ENCODE peak calls at places on chromosomes 13 and 19, in eight cellular contexts. One of them, this sample, is unnamed.

GRCh38 chr13:30615851-30616311 is 1.8 kb upstream of the USPL1 start:
- DNase-seq in BE2C: no peak
- DNase-seq in NCI-H1436: no peak
- DNase-seq in stimulated activated CD4-positive, alpha-beta T cell treated with anti-CD3 and anti-CD28 coated beads, Interleukin-12 subunit alpha, Interleukin-12 subunit beta, amount 100 ng/mL, for 4 hours: no peak
- DNase-seq in activated CD4-positive, CD25-positive, alpha-beta regulatory T cell treated with anti-CD3 and anti-CD28 coated beads, Interleukin-2, amount 50 U/mL, for 16 hours: no peak
- DNase-seq in small intestine: peak
- DNase-seq in fibroblast of mammary gland: peak
- DNase-seq in gastrocnemius medialis: no peak
- DNase-seq in this sample: no peak

GRCh38 chr19:17107546-17108452 is 32.2 kb downstream of the MYO9B start:
- DNase-seq in BE2C: peak
- DNase-seq in NCI-H1436: no peak
- DNase-seq in stimulated activated CD4-positive, alpha-beta T cell treated with anti-CD3 and anti-CD28 coated beads, Interleukin-12 subunit alpha, Interleukin-12 subunit beta, amount 100 ng/mL, for 4 hours: no peak
- DNase-seq in activated CD4-positive, CD25-positive, alpha-beta regulatory T cell treated with anti-CD3 and anti-CD28 coated beads, Interleukin-2, amount 50 U/mL, for 16 hours: no peak
- DNase-seq in small intestine: no peak
- DNase-seq in fibroblast of mammary gland: peak
- DNase-seq in gastrocnemius medialis: peak
- DNase-seq in this sample: no peak

GRCh38 chr19:53549354-53549753 is 11.4 kb downstream of the ZNF331 start:
- DNase-seq in BE2C: no peak
- DNase-seq in NCI-H1436: no peak
- DNase-seq in stimulated activated CD4-positive, alpha-beta T cell treated with anti-CD3 and anti-CD28 coated beads, Interleukin-12 subunit alpha, Interleukin-12 subunit beta, amount 100 ng/mL, for 4 hours: no peak
- DNase-seq in activated CD4-positive, CD25-positive, alpha-beta regulatory T cell treated with anti-CD3 and anti-CD28 coated beads, Interleukin-2, amount 50 U/mL, for 16 hours: no peak
- DNase-seq in small intestine: no peak
- DNase-seq in fibroblast of mammary gland: peak
- DNase-seq in gastrocnemius medialis: no peak
- DNase-seq in this sample: no peak

GRCh38 chr13:32695602-32696250 is 109.5 kb downstream of the PDS5B start:
- DNase-seq in BE2C: no peak
- DNase-seq in NCI-H1436: no peak
- DNase-seq in stimulated activated CD4-positive, alpha-beta T cell treated with anti-CD3 and anti-CD28 coated beads, Interleukin-12 subunit alpha, Interleukin-12 subunit beta, amount 100 ng/mL, for 4 hours: no peak
- DNase-seq in activated CD4-positive, CD25-positive, alpha-beta regulatory T cell treated with anti-CD3 and anti-CD28 coated beads, Interleukin-2, amount 50 U/mL, for 16 hours: no peak
- DNase-seq in small intestine: no peak
- DNase-seq in fibroblast of mammary gland: no peak
- DNase-seq in gastrocnemius medialis: no peak
- DNase-seq in this sample: no peak

GRCh38 chr13:26468203-26468602 is 89.3 kb upstream of the WASF3 start:
- DNase-seq in BE2C: no peak
- DNase-seq in NCI-H1436: no peak
- DNase-seq in stimulated activated CD4-positive, alpha-beta T cell treated with anti-CD3 and anti-CD28 coated beads, Interleukin-12 subunit alpha, Interleukin-12 subunit beta, amount 100 ng/mL, for 4 hours: no peak
- DNase-seq in activated CD4-positive, CD25-positive, alpha-beta regulatory T cell treated with anti-CD3 and anti-CD28 coated beads, Interleukin-2, amount 50 U/mL, for 16 hours: no peak
- DNase-seq in small intestine: no peak
- DNase-seq in fibroblast of mammary gland: no peak
- DNase-seq in gastrocnemius medialis: no peak
- DNase-seq in this sample: no peak

GRCh38 chr19:16296713-16297112 is 27.9 kb upstream of the KLF2 start:
- DNase-seq in BE2C: no peak
- DNase-seq in NCI-H1436: no peak
- DNase-seq in stimulated activated CD4-positive, alpha-beta T cell treated with anti-CD3 and anti-CD28 coated beads, Interleukin-12 subunit alpha, Interleukin-12 subunit beta, amount 100 ng/mL, for 4 hours: no peak
- DNase-seq in activated CD4-positive, CD25-positive, alpha-beta regulatory T cell treated with anti-CD3 and anti-CD28 coated beads, Interleukin-2, amount 50 U/mL, for 16 hours: no peak
- DNase-seq in small intestine: peak
- DNase-seq in fibroblast of mammary gland: no peak
- DNase-seq in gastrocnemius medialis: peak
- DNase-seq in this sample: no peak

GRCh38 chr19:3268763-3269162 is 44.3 kb downstream of the CELF5 start:
- DNase-seq in BE2C: no peak
- DNase-seq in NCI-H1436: no peak
- DNase-seq in stimulated activated CD4-positive, alpha-beta T cell treated with anti-CD3 and anti-CD28 coated beads, Interleukin-12 subunit alpha, Interleukin-12 subunit beta, amount 100 ng/mL, for 4 hours: no peak
- DNase-seq in activated CD4-positive, CD25-positive, alpha-beta regulatory T cell treated with anti-CD3 and anti-CD28 coated beads, Interleukin-2, amount 50 U/mL, for 16 hours: no peak
- DNase-seq in small intestine: no peak
- DNase-seq in fibroblast of mammary gland: no peak
- DNase-seq in gastrocnemius medialis: no peak
- DNase-seq in this sample: no peak

GRCh38 chr19:41641879-41642485 is 15.1 kb upstream of the CEACAM4 start:
- DNase-seq in BE2C: peak
- DNase-seq in NCI-H1436: peak
- DNase-seq in stimulated activated CD4-positive, alpha-beta T cell treated with anti-CD3 and anti-CD28 coated beads, Interleukin-12 subunit alpha, Interleukin-12 subunit beta, amount 100 ng/mL, for 4 hours: peak
- DNase-seq in activated CD4-positive, CD25-positive, alpha-beta regulatory T cell treated with anti-CD3 and anti-CD28 coated beads, Interleukin-2, amount 50 U/mL, for 16 hours: peak
- DNase-seq in small intestine: peak
- DNase-seq in fibroblast of mammary gland: peak
- DNase-seq in gastrocnemius medialis: no peak
- DNase-seq in this sample: peak

GRCh38 chr19:8640402-8641004 is 10.1 kb downstream of the NFILZ start:
- DNase-seq in BE2C: no peak
- DNase-seq in NCI-H1436: no peak
- DNase-seq in stimulated activated CD4-positive, alpha-beta T cell treated with anti-CD3 and anti-CD28 coated beads, Interleukin-12 subunit alpha, Interleukin-12 subunit beta, amount 100 ng/mL, for 4 hours: no peak
- DNase-seq in activated CD4-positive, CD25-positive, alpha-beta regulatory T cell treated with anti-CD3 and anti-CD28 coated beads, Interleukin-2, amount 50 U/mL, for 16 hours: no peak
- DNase-seq in small intestine: peak
- DNase-seq in fibroblast of mammary gland: no peak
- DNase-seq in gastrocnemius medialis: peak
- DNase-seq in this sample: no peak

GRCh38 chr13:93889430-93889829 is 590.1 kb downstream of the DCT start:
- DNase-seq in BE2C: no peak
- DNase-seq in NCI-H1436: no peak
- DNase-seq in stimulated activated CD4-positive, alpha-beta T cell treated with anti-CD3 and anti-CD28 coated beads, Interleukin-12 subunit alpha, Interleukin-12 subunit beta, amount 100 ng/mL, for 4 hours: no peak
- DNase-seq in activated CD4-positive, CD25-positive, alpha-beta regulatory T cell treated with anti-CD3 and anti-CD28 coated beads, Interleukin-2, amount 50 U/mL, for 16 hours: no peak
- DNase-seq in small intestine: no peak
- DNase-seq in fibroblast of mammary gland: no peak
- DNase-seq in gastrocnemius medialis: no peak
- DNase-seq in this sample: no peak

GRCh38 chr13:69737129-69737935 is 370.3 kb upstream of the ATXN8OS start:
- DNase-seq in BE2C: peak
- DNase-seq in NCI-H1436: no peak
- DNase-seq in stimulated activated CD4-positive, alpha-beta T cell treated with anti-CD3 and anti-CD28 coated beads, Interleukin-12 subunit alpha, Interleukin-12 subunit beta, amount 100 ng/mL, for 4 hours: no peak
- DNase-seq in activated CD4-positive, CD25-positive, alpha-beta regulatory T cell treated with anti-CD3 and anti-CD28 coated beads, Interleukin-2, amount 50 U/mL, for 16 hours: no peak
- DNase-seq in small intestine: no peak
- DNase-seq in fibroblast of mammary gland: no peak
- DNase-seq in gastrocnemius medialis: no peak
- DNase-seq in this sample: no peak

GRCh38 chr19:17441241-17442135 is 7.0 kb downstream of the TMEM221 start:
- DNase-seq in BE2C: peak
- DNase-seq in NCI-H1436: no peak
- DNase-seq in stimulated activated CD4-positive, alpha-beta T cell treated with anti-CD3 and anti-CD28 coated beads, Interleukin-12 subunit alpha, Interleukin-12 subunit beta, amount 100 ng/mL, for 4 hours: no peak
- DNase-seq in activated CD4-positive, CD25-positive, alpha-beta regulatory T cell treated with anti-CD3 and anti-CD28 coated beads, Interleukin-2, amount 50 U/mL, for 16 hours: no peak
- DNase-seq in small intestine: no peak
- DNase-seq in fibroblast of mammary gland: peak
- DNase-seq in gastrocnemius medialis: no peak
- DNase-seq in this sample: no peak

GRCh38 chr19:5052945-5053485 is 84.1 kb downstream of the KDM4B start:
- DNase-seq in BE2C: no peak
- DNase-seq in NCI-H1436: no peak
- DNase-seq in stimulated activated CD4-positive, alpha-beta T cell treated with anti-CD3 and anti-CD28 coated beads, Interleukin-12 subunit alpha, Interleukin-12 subunit beta, amount 100 ng/mL, for 4 hours: no peak
- DNase-seq in activated CD4-positive, CD25-positive, alpha-beta regulatory T cell treated with anti-CD3 and anti-CD28 coated beads, Interleukin-2, amount 50 U/mL, for 16 hours: no peak
- DNase-seq in small intestine: no peak
- DNase-seq in fibroblast of mammary gland: no peak
- DNase-seq in gastrocnemius medialis: no peak
- DNase-seq in this sample: no peak

GRCh38 chr13:111555268-111555633 is 234.8 kb downstream of the TEX29 start:
- DNase-seq in BE2C: no peak
- DNase-seq in NCI-H1436: no peak
- DNase-seq in stimulated activated CD4-positive, alpha-beta T cell treated with anti-CD3 and anti-CD28 coated beads, Interleukin-12 subunit alpha, Interleukin-12 subunit beta, amount 100 ng/mL, for 4 hours: no peak
- DNase-seq in activated CD4-positive, CD25-positive, alpha-beta regulatory T cell treated with anti-CD3 and anti-CD28 coated beads, Interleukin-2, amount 50 U/mL, for 16 hours: no peak
- DNase-seq in small intestine: no peak
- DNase-seq in fibroblast of mammary gland: no peak
- DNase-seq in gastrocnemius medialis: no peak
- DNase-seq in this sample: no peak

GRCh38 chr13:25977671-25978070 is 74.1 kb downstream of the SHISA2 start:
- DNase-seq in BE2C: no peak
- DNase-seq in NCI-H1436: no peak
- DNase-seq in stimulated activated CD4-positive, alpha-beta T cell treated with anti-CD3 and anti-CD28 coated beads, Interleukin-12 subunit alpha, Interleukin-12 subunit beta, amount 100 ng/mL, for 4 hours: no peak
- DNase-seq in activated CD4-positive, CD25-positive, alpha-beta regulatory T cell treated with anti-CD3 and anti-CD28 coated beads, Interleukin-2, amount 50 U/mL, for 16 hours: no peak
- DNase-seq in small intestine: no peak
- DNase-seq in fibroblast of mammary gland: no peak
- DNase-seq in gastrocnemius medialis: no peak
- DNase-seq in this sample: no peak

GRCh38 chr13:23899555-23899954 is 2.3 kb upstream of the C1QTNF9B start:
- DNase-seq in BE2C: peak
- DNase-seq in NCI-H1436: no peak
- DNase-seq in stimulated activated CD4-positive, alpha-beta T cell treated with anti-CD3 and anti-CD28 coated beads, Interleukin-12 subunit alpha, Interleukin-12 subunit beta, amount 100 ng/mL, for 4 hours: no peak
- DNase-seq in activated CD4-positive, CD25-positive, alpha-beta regulatory T cell treated with anti-CD3 and anti-CD28 coated beads, Interleukin-2, amount 50 U/mL, for 16 hours: no peak
- DNase-seq in small intestine: peak
- DNase-seq in fibroblast of mammary gland: peak
- DNase-seq in gastrocnemius medialis: no peak
- DNase-seq in this sample: no peak

GRCh38 chr19:41363753-41364545 is at the start of gene B9D2:
- DNase-seq in BE2C: peak
- DNase-seq in NCI-H1436: peak
- DNase-seq in stimulated activated CD4-positive, alpha-beta T cell treated with anti-CD3 and anti-CD28 coated beads, Interleukin-12 subunit alpha, Interleukin-12 subunit beta, amount 100 ng/mL, for 4 hours: peak
- DNase-seq in activated CD4-positive, CD25-positive, alpha-beta regulatory T cell treated with anti-CD3 and anti-CD28 coated beads, Interleukin-2, amount 50 U/mL, for 16 hours: peak
- DNase-seq in small intestine: peak
- DNase-seq in fibroblast of mammary gland: peak
- DNase-seq in gastrocnemius medialis: peak
- DNase-seq in this sample: peak

GRCh38 chr13:100721885-100722512 is 47.4 kb upstream of the TMTC4 start:
- DNase-seq in BE2C: peak
- DNase-seq in NCI-H1436: peak
- DNase-seq in stimulated activated CD4-positive, alpha-beta T cell treated with anti-CD3 and anti-CD28 coated beads, Interleukin-12 subunit alpha, Interleukin-12 subunit beta, amount 100 ng/mL, for 4 hours: peak
- DNase-seq in activated CD4-positive, CD25-positive, alpha-beta regulatory T cell treated with anti-CD3 and anti-CD28 coated beads, Interleukin-2, amount 50 U/mL, for 16 hours: no peak
- DNase-seq in small intestine: peak
- DNase-seq in fibroblast of mammary gland: peak
- DNase-seq in gastrocnemius medialis: no peak
- DNase-seq in this sample: peak

GRCh38 chr19:13574933-13575332 is 68.7 kb upstream of the CACNA1A start:
- DNase-seq in BE2C: peak
- DNase-seq in NCI-H1436: no peak
- DNase-seq in stimulated activated CD4-positive, alpha-beta T cell treated with anti-CD3 and anti-CD28 coated beads, Interleukin-12 subunit alpha, Interleukin-12 subunit beta, amount 100 ng/mL, for 4 hours: no peak
- DNase-seq in activated CD4-positive, CD25-positive, alpha-beta regulatory T cell treated with anti-CD3 and anti-CD28 coated beads, Interleukin-2, amount 50 U/mL, for 16 hours: no peak
- DNase-seq in small intestine: no peak
- DNase-seq in fibroblast of mammary gland: peak
- DNase-seq in gastrocnemius medialis: no peak
- DNase-seq in this sample: no peak

GRCh38 chr13:112341976-112342735 is 34.0 kb upstream of the SPACA7 start:
- DNase-seq in BE2C: no peak
- DNase-seq in NCI-H1436: no peak
- DNase-seq in stimulated activated CD4-positive, alpha-beta T cell treated with anti-CD3 and anti-CD28 coated beads, Interleukin-12 subunit alpha, Interleukin-12 subunit beta, amount 100 ng/mL, for 4 hours: no peak
- DNase-seq in activated CD4-positive, CD25-positive, alpha-beta regulatory T cell treated with anti-CD3 and anti-CD28 coated beads, Interleukin-2, amount 50 U/mL, for 16 hours: no peak
- DNase-seq in small intestine: no peak
- DNase-seq in fibroblast of mammary gland: no peak
- DNase-seq in gastrocnemius medialis: no peak
- DNase-seq in this sample: no peak

GRCh38 chr13:111575719-111576118 is 255.3 kb downstream of the TEX29 start:
- DNase-seq in BE2C: no peak
- DNase-seq in NCI-H1436: no peak
- DNase-seq in stimulated activated CD4-positive, alpha-beta T cell treated with anti-CD3 and anti-CD28 coated beads, Interleukin-12 subunit alpha, Interleukin-12 subunit beta, amount 100 ng/mL, for 4 hours: no peak
- DNase-seq in activated CD4-positive, CD25-positive, alpha-beta regulatory T cell treated with anti-CD3 and anti-CD28 coated beads, Interleukin-2, amount 50 U/mL, for 16 hours: no peak
- DNase-seq in small intestine: no peak
- DNase-seq in fibroblast of mammary gland: no peak
- DNase-seq in gastrocnemius medialis: no peak
- DNase-seq in this sample: no peak

GRCh38 chr19:29561601-29562000 is 35.8 kb downstream of the VSTM2B start:
- DNase-seq in BE2C: no peak
- DNase-seq in NCI-H1436: no peak
- DNase-seq in stimulated activated CD4-positive, alpha-beta T cell treated with anti-CD3 and anti-CD28 coated beads, Interleukin-12 subunit alpha, Interleukin-12 subunit beta, amount 100 ng/mL, for 4 hours: no peak
- DNase-seq in activated CD4-positive, CD25-positive, alpha-beta regulatory T cell treated with anti-CD3 and anti-CD28 coated beads, Interleukin-2, amount 50 U/mL, for 16 hours: no peak
- DNase-seq in small intestine: no peak
- DNase-seq in fibroblast of mammary gland: no peak
- DNase-seq in gastrocnemius medialis: no peak
- DNase-seq in this sample: no peak

GRCh38 chr19:45600340-45600885 is 1.6 kb downstream of the GPR4 start:
- DNase-seq in BE2C: no peak
- DNase-seq in NCI-H1436: no peak
- DNase-seq in stimulated activated CD4-positive, alpha-beta T cell treated with anti-CD3 and anti-CD28 coated beads, Interleukin-12 subunit alpha, Interleukin-12 subunit beta, amount 100 ng/mL, for 4 hours: no peak
- DNase-seq in activated CD4-positive, CD25-positive, alpha-beta regulatory T cell treated with anti-CD3 and anti-CD28 coated beads, Interleukin-2, amount 50 U/mL, for 16 hours: no peak
- DNase-seq in small intestine: no peak
- DNase-seq in fibroblast of mammary gland: no peak
- DNase-seq in gastrocnemius medialis: no peak
- DNase-seq in this sample: no peak

GRCh38 chr13:93146584-93147292 is 79.9 kb upstream of the GPC6 start:
- DNase-seq in BE2C: no peak
- DNase-seq in NCI-H1436: no peak
- DNase-seq in stimulated activated CD4-positive, alpha-beta T cell treated with anti-CD3 and anti-CD28 coated beads, Interleukin-12 subunit alpha, Interleukin-12 subunit beta, amount 100 ng/mL, for 4 hours: no peak
- DNase-seq in activated CD4-positive, CD25-positive, alpha-beta regulatory T cell treated with anti-CD3 and anti-CD28 coated beads, Interleukin-2, amount 50 U/mL, for 16 hours: no peak
- DNase-seq in small intestine: no peak
- DNase-seq in fibroblast of mammary gland: peak
- DNase-seq in gastrocnemius medialis: no peak
- DNase-seq in this sample: no peak

GRCh38 chr19:57665261-57665806 is 3.4 kb upstream of the ZSCAN4 start:
- DNase-seq in BE2C: no peak
- DNase-seq in NCI-H1436: no peak
- DNase-seq in stimulated activated CD4-positive, alpha-beta T cell treated with anti-CD3 and anti-CD28 coated beads, Interleukin-12 subunit alpha, Interleukin-12 subunit beta, amount 100 ng/mL, for 4 hours: no peak
- DNase-seq in activated CD4-positive, CD25-positive, alpha-beta regulatory T cell treated with anti-CD3 and anti-CD28 coated beads, Interleukin-2, amount 50 U/mL, for 16 hours: no peak
- DNase-seq in small intestine: no peak
- DNase-seq in fibroblast of mammary gland: no peak
- DNase-seq in gastrocnemius medialis: no peak
- DNase-seq in this sample: no peak

GRCh38 chr13:33518442-33518841 is 232.9 kb upstream of the STARD13 start:
- DNase-seq in BE2C: no peak
- DNase-seq in NCI-H1436: no peak
- DNase-seq in stimulated activated CD4-positive, alpha-beta T cell treated with anti-CD3 and anti-CD28 coated beads, Interleukin-12 subunit alpha, Interleukin-12 subunit beta, amount 100 ng/mL, for 4 hours: no peak
- DNase-seq in activated CD4-positive, CD25-positive, alpha-beta regulatory T cell treated with anti-CD3 and anti-CD28 coated beads, Interleukin-2, amount 50 U/mL, for 16 hours: no peak
- DNase-seq in small intestine: no peak
- DNase-seq in fibroblast of mammary gland: no peak
- DNase-seq in gastrocnemius medialis: no peak
- DNase-seq in this sample: no peak

GRCh38 chr13:27338816-27339215 is 68.2 kb downstream of the RASL11A start:
- DNase-seq in BE2C: peak
- DNase-seq in NCI-H1436: no peak
- DNase-seq in stimulated activated CD4-positive, alpha-beta T cell treated with anti-CD3 and anti-CD28 coated beads, Interleukin-12 subunit alpha, Interleukin-12 subunit beta, amount 100 ng/mL, for 4 hours: no peak
- DNase-seq in activated CD4-positive, CD25-positive, alpha-beta regulatory T cell treated with anti-CD3 and anti-CD28 coated beads, Interleukin-2, amount 50 U/mL, for 16 hours: no peak
- DNase-seq in small intestine: no peak
- DNase-seq in fibroblast of mammary gland: no peak
- DNase-seq in gastrocnemius medialis: no peak
- DNase-seq in this sample: no peak

GRCh38 chr19:33950141-33950805 is 153.6 kb downstream of the KCTD15 start:
- DNase-seq in BE2C: no peak
- DNase-seq in NCI-H1436: no peak
- DNase-seq in stimulated activated CD4-positive, alpha-beta T cell treated with anti-CD3 and anti-CD28 coated beads, Interleukin-12 subunit alpha, Interleukin-12 subunit beta, amount 100 ng/mL, for 4 hours: no peak
- DNase-seq in activated CD4-positive, CD25-positive, alpha-beta regulatory T cell treated with anti-CD3 and anti-CD28 coated beads, Interleukin-2, amount 50 U/mL, for 16 hours: no peak
- DNase-seq in small intestine: no peak
- DNase-seq in fibroblast of mammary gland: peak
- DNase-seq in gastrocnemius medialis: no peak
- DNase-seq in this sample: no peak

GRCh38 chr13:85589021-85589420 is 210.2 kb downstream of the SLITRK6 start:
- DNase-seq in BE2C: no peak
- DNase-seq in NCI-H1436: no peak
- DNase-seq in stimulated activated CD4-positive, alpha-beta T cell treated with anti-CD3 and anti-CD28 coated beads, Interleukin-12 subunit alpha, Interleukin-12 subunit beta, amount 100 ng/mL, for 4 hours: no peak
- DNase-seq in activated CD4-positive, CD25-positive, alpha-beta regulatory T cell treated with anti-CD3 and anti-CD28 coated beads, Interleukin-2, amount 50 U/mL, for 16 hours: no peak
- DNase-seq in small intestine: no peak
- DNase-seq in fibroblast of mammary gland: no peak
- DNase-seq in gastrocnemius medialis: no peak
- DNase-seq in this sample: no peak

GRCh38 chr13:112893570-112894422 is 75.2 kb upstream of the MCF2L start:
- DNase-seq in BE2C: peak
- DNase-seq in NCI-H1436: peak
- DNase-seq in stimulated activated CD4-positive, alpha-beta T cell treated with anti-CD3 and anti-CD28 coated beads, Interleukin-12 subunit alpha, Interleukin-12 subunit beta, amount 100 ng/mL, for 4 hours: peak
- DNase-seq in activated CD4-positive, CD25-positive, alpha-beta regulatory T cell treated with anti-CD3 and anti-CD28 coated beads, Interleukin-2, amount 50 U/mL, for 16 hours: no peak
- DNase-seq in small intestine: peak
- DNase-seq in fibroblast of mammary gland: no peak
- DNase-seq in gastrocnemius medialis: no peak
- DNase-seq in this sample: peak

GRCh38 chr19:46216612-46217011 is 12.9 kb upstream of the IGFL1 start:
- DNase-seq in BE2C: peak
- DNase-seq in NCI-H1436: no peak
- DNase-seq in stimulated activated CD4-positive, alpha-beta T cell treated with anti-CD3 and anti-CD28 coated beads, Interleukin-12 subunit alpha, Interleukin-12 subunit beta, amount 100 ng/mL, for 4 hours: no peak
- DNase-seq in activated CD4-positive, CD25-positive, alpha-beta regulatory T cell treated with anti-CD3 and anti-CD28 coated beads, Interleukin-2, amount 50 U/mL, for 16 hours: no peak
- DNase-seq in small intestine: no peak
- DNase-seq in fibroblast of mammary gland: no peak
- DNase-seq in gastrocnemius medialis: no peak
- DNase-seq in this sample: no peak

GRCh38 chr19:7799640-7800355 is 30.2 kb upstream of the EVI5L start:
- DNase-seq in BE2C: peak
- DNase-seq in NCI-H1436: peak
- DNase-seq in stimulated activated CD4-positive, alpha-beta T cell treated with anti-CD3 and anti-CD28 coated beads, Interleukin-12 subunit alpha, Interleukin-12 subunit beta, amount 100 ng/mL, for 4 hours: peak
- DNase-seq in activated CD4-positive, CD25-positive, alpha-beta regulatory T cell treated with anti-CD3 and anti-CD28 coated beads, Interleukin-2, amount 50 U/mL, for 16 hours: peak
- DNase-seq in small intestine: peak
- DNase-seq in fibroblast of mammary gland: peak
- DNase-seq in gastrocnemius medialis: peak
- DNase-seq in this sample: peak

GRCh38 chr13:107133950-107134349 is 566.0 kb upstream of the ARGLU1 start:
- DNase-seq in BE2C: no peak
- DNase-seq in NCI-H1436: no peak
- DNase-seq in stimulated activated CD4-positive, alpha-beta T cell treated with anti-CD3 and anti-CD28 coated beads, Interleukin-12 subunit alpha, Interleukin-12 subunit beta, amount 100 ng/mL, for 4 hours: no peak
- DNase-seq in activated CD4-positive, CD25-positive, alpha-beta regulatory T cell treated with anti-CD3 and anti-CD28 coated beads, Interleukin-2, amount 50 U/mL, for 16 hours: no peak
- DNase-seq in small intestine: no peak
- DNase-seq in fibroblast of mammary gland: no peak
- DNase-seq in gastrocnemius medialis: no peak
- DNase-seq in this sample: no peak

GRCh38 chr19:38739440-38740251 is 4.6 kb downstream of the CAPN12 start:
- DNase-seq in BE2C: no peak
- DNase-seq in NCI-H1436: no peak
- DNase-seq in stimulated activated CD4-positive, alpha-beta T cell treated with anti-CD3 and anti-CD28 coated beads, Interleukin-12 subunit alpha, Interleukin-12 subunit beta, amount 100 ng/mL, for 4 hours: no peak
- DNase-seq in activated CD4-positive, CD25-positive, alpha-beta regulatory T cell treated with anti-CD3 and anti-CD28 coated beads, Interleukin-2, amount 50 U/mL, for 16 hours: no peak
- DNase-seq in small intestine: no peak
- DNase-seq in fibroblast of mammary gland: no peak
- DNase-seq in gastrocnemius medialis: no peak
- DNase-seq in this sample: no peak